ENCODE peak calls at places on chromosome 15, in six cellular contexts. One of them, this sample, is unnamed.

GRCh38 chr15:72796515-72797337 is 13.2 kb upstream of the ADPGK start:
- DNase-seq in GM10248: peak
- DNase-seq in stimulated activated CD4-positive, alpha-beta T cell treated with anti-CD3 and anti-CD28 coated beads, Interleukin-4, amount 100 ng/mL, for 48 hours: peak
- DNase-seq in fibroblast of lung: peak
- DNase-seq in RPMI7951: peak
- DNase-seq in NCI-H774: peak
- DNase-seq in this sample: no peak

GRCh38 chr15:41655716-41656115 is 4.5 kb upstream of the MGA start:
- DNase-seq in GM10248: no peak
- DNase-seq in stimulated activated CD4-positive, alpha-beta T cell treated with anti-CD3 and anti-CD28 coated beads, Interleukin-4, amount 100 ng/mL, for 48 hours: no peak
- DNase-seq in fibroblast of lung: peak
- DNase-seq in RPMI7951: no peak
- DNase-seq in NCI-H774: no peak
- DNase-seq in this sample: no peak

GRCh38 chr15:32029862-32030781 is at the start of gene CHRNA7:
- DNase-seq in GM10248: peak
- DNase-seq in stimulated activated CD4-positive, alpha-beta T cell treated with anti-CD3 and anti-CD28 coated beads, Interleukin-4, amount 100 ng/mL, for 48 hours: peak
- DNase-seq in fibroblast of lung: peak
- DNase-seq in RPMI7951: peak
- DNase-seq in NCI-H774: peak
- DNase-seq in this sample: no peak

GRCh38 chr15:40296561-40297230 is 11.0 kb downstream of the PLCB2 start:
- DNase-seq in GM10248: no peak
- DNase-seq in stimulated activated CD4-positive, alpha-beta T cell treated with anti-CD3 and anti-CD28 coated beads, Interleukin-4, amount 100 ng/mL, for 48 hours: no peak
- DNase-seq in fibroblast of lung: no peak
- DNase-seq in RPMI7951: no peak
- DNase-seq in NCI-H774: no peak
- DNase-seq in this sample: no peak

GRCh38 chr15:33963831-33964664 is 4.2 kb upstream of the CHRM5 start:
- DNase-seq in GM10248: peak
- DNase-seq in stimulated activated CD4-positive, alpha-beta T cell treated with anti-CD3 and anti-CD28 coated beads, Interleukin-4, amount 100 ng/mL, for 48 hours: no peak
- DNase-seq in fibroblast of lung: peak
- DNase-seq in RPMI7951: peak
- DNase-seq in NCI-H774: no peak
- DNase-seq in this sample: peak

GRCh38 chr15:66404532-66404931 is 17.8 kb downstream of the MAP2K1 start:
- DNase-seq in GM10248: no peak
- DNase-seq in stimulated activated CD4-positive, alpha-beta T cell treated with anti-CD3 and anti-CD28 coated beads, Interleukin-4, amount 100 ng/mL, for 48 hours: no peak
- DNase-seq in fibroblast of lung: no peak
- DNase-seq in RPMI7951: no peak
- DNase-seq in NCI-H774: no peak
- DNase-seq in this sample: no peak

GRCh38 chr15:87623832-87624231 is 632.7 kb downstream of the NTRK3 start:
- DNase-seq in GM10248: no peak
- DNase-seq in stimulated activated CD4-positive, alpha-beta T cell treated with anti-CD3 and anti-CD28 coated beads, Interleukin-4, amount 100 ng/mL, for 48 hours: no peak
- DNase-seq in fibroblast of lung: no peak
- DNase-seq in RPMI7951: peak
- DNase-seq in NCI-H774: no peak
- DNase-seq in this sample: no peak

GRCh38 chr15:91142097-91142744 is 42.2 kb downstream of the SV2B start:
- DNase-seq in GM10248: peak
- DNase-seq in stimulated activated CD4-positive, alpha-beta T cell treated with anti-CD3 and anti-CD28 coated beads, Interleukin-4, amount 100 ng/mL, for 48 hours: no peak
- DNase-seq in fibroblast of lung: no peak
- DNase-seq in RPMI7951: no peak
- DNase-seq in NCI-H774: peak
- DNase-seq in this sample: no peak

GRCh38 chr15:67186688-67187087 is 67.8 kb downstream of the AAGAB start:
- DNase-seq in GM10248: no peak
- DNase-seq in stimulated activated CD4-positive, alpha-beta T cell treated with anti-CD3 and anti-CD28 coated beads, Interleukin-4, amount 100 ng/mL, for 48 hours: no peak
- DNase-seq in fibroblast of lung: no peak
- DNase-seq in RPMI7951: no peak
- DNase-seq in NCI-H774: no peak
- DNase-seq in this sample: no peak

GRCh38 chr15:100131321-100132224 is 210.2 kb downstream of the ADAMTS17 start:
- DNase-seq in GM10248: peak
- DNase-seq in stimulated activated CD4-positive, alpha-beta T cell treated with anti-CD3 and anti-CD28 coated beads, Interleukin-4, amount 100 ng/mL, for 48 hours: no peak
- DNase-seq in fibroblast of lung: peak
- DNase-seq in RPMI7951: peak
- DNase-seq in NCI-H774: no peak
- DNase-seq in this sample: no peak

GRCh38 chr15:34682673-34683072 is 72.1 kb downstream of the GJD2 start:
- DNase-seq in GM10248: no peak
- DNase-seq in stimulated activated CD4-positive, alpha-beta T cell treated with anti-CD3 and anti-CD28 coated beads, Interleukin-4, amount 100 ng/mL, for 48 hours: no peak
- DNase-seq in fibroblast of lung: peak
- DNase-seq in RPMI7951: peak
- DNase-seq in NCI-H774: no peak
- DNase-seq in this sample: no peak

GRCh38 chr15:90686435-90687218 is 30.5 kb upstream of the BLM start:
- DNase-seq in GM10248: peak
- DNase-seq in stimulated activated CD4-positive, alpha-beta T cell treated with anti-CD3 and anti-CD28 coated beads, Interleukin-4, amount 100 ng/mL, for 48 hours: no peak
- DNase-seq in fibroblast of lung: no peak
- DNase-seq in RPMI7951: no peak
- DNase-seq in NCI-H774: no peak
- DNase-seq in this sample: no peak

GRCh38 chr15:36769110-36769509 is 189.7 kb downstream of the CDIN1 start:
- DNase-seq in GM10248: no peak
- DNase-seq in stimulated activated CD4-positive, alpha-beta T cell treated with anti-CD3 and anti-CD28 coated beads, Interleukin-4, amount 100 ng/mL, for 48 hours: no peak
- DNase-seq in fibroblast of lung: peak
- DNase-seq in RPMI7951: peak
- DNase-seq in NCI-H774: no peak
- DNase-seq in this sample: no peak

GRCh38 chr15:36960179-36960946 is 140.0 kb downstream of the MEIS2 start:
- DNase-seq in GM10248: no peak
- DNase-seq in stimulated activated CD4-positive, alpha-beta T cell treated with anti-CD3 and anti-CD28 coated beads, Interleukin-4, amount 100 ng/mL, for 48 hours: no peak
- DNase-seq in fibroblast of lung: no peak
- DNase-seq in RPMI7951: no peak
- DNase-seq in NCI-H774: no peak
- DNase-seq in this sample: no peak

GRCh38 chr15:90482124-90483011 is 47.4 kb upstream of the CRTC3 start:
- DNase-seq in GM10248: peak
- DNase-seq in stimulated activated CD4-positive, alpha-beta T cell treated with anti-CD3 and anti-CD28 coated beads, Interleukin-4, amount 100 ng/mL, for 48 hours: peak
- DNase-seq in fibroblast of lung: peak
- DNase-seq in RPMI7951: peak
- DNase-seq in NCI-H774: no peak
- DNase-seq in this sample: peak

GRCh38 chr15:83889995-83890394 is 236.1 kb downstream of the ADAMTSL3 start:
- DNase-seq in GM10248: no peak
- DNase-seq in stimulated activated CD4-positive, alpha-beta T cell treated with anti-CD3 and anti-CD28 coated beads, Interleukin-4, amount 100 ng/mL, for 48 hours: no peak
- DNase-seq in fibroblast of lung: no peak
- DNase-seq in RPMI7951: no peak
- DNase-seq in NCI-H774: no peak
- DNase-seq in this sample: no peak

GRCh38 chr15:41501191-41501917 is 7.7 kb downstream of the ITPKA start:
- DNase-seq in GM10248: no peak
- DNase-seq in stimulated activated CD4-positive, alpha-beta T cell treated with anti-CD3 and anti-CD28 coated beads, Interleukin-4, amount 100 ng/mL, for 48 hours: no peak
- DNase-seq in fibroblast of lung: peak
- DNase-seq in RPMI7951: peak
- DNase-seq in NCI-H774: no peak
- DNase-seq in this sample: no peak

GRCh38 chr15:93307513-93307912 is 218.5 kb upstream of the RGMA start:
- DNase-seq in GM10248: no peak
- DNase-seq in stimulated activated CD4-positive, alpha-beta T cell treated with anti-CD3 and anti-CD28 coated beads, Interleukin-4, amount 100 ng/mL, for 48 hours: no peak
- DNase-seq in fibroblast of lung: no peak
- DNase-seq in RPMI7951: no peak
- DNase-seq in NCI-H774: no peak
- DNase-seq in this sample: no peak

GRCh38 chr15:83830381-83830780 is 176.5 kb downstream of the ADAMTSL3 start:
- DNase-seq in GM10248: no peak
- DNase-seq in stimulated activated CD4-positive, alpha-beta T cell treated with anti-CD3 and anti-CD28 coated beads, Interleukin-4, amount 100 ng/mL, for 48 hours: no peak
- DNase-seq in fibroblast of lung: no peak
- DNase-seq in RPMI7951: no peak
- DNase-seq in NCI-H774: no peak
- DNase-seq in this sample: no peak

GRCh38 chr15:42156266-42156922 is at the start of gene PLA2G4F:
- DNase-seq in GM10248: no peak
- DNase-seq in stimulated activated CD4-positive, alpha-beta T cell treated with anti-CD3 and anti-CD28 coated beads, Interleukin-4, amount 100 ng/mL, for 48 hours: no peak
- DNase-seq in fibroblast of lung: no peak
- DNase-seq in RPMI7951: no peak
- DNase-seq in NCI-H774: peak
- DNase-seq in this sample: no peak

This sample was measured in SHP77.